ENCODE peak calls at places on chromosomes 4 and X, in four cellular contexts. R is CD8-positive, alpha-beta memory T cell; X is neural progenitor cell; M is islet precursor cell. O is an unnamed sample.

GRCh38 chrX:137427813-137428212 is 138.1 kb upstream of the ZIC3 start:
- DNase-seq in R (no peak), X (peak), M (no peak), O (no peak)

GRCh38 chr4:76016383-76016782 is 6.9 kb downstream of the CXCL10 start:
- DNase-seq in R (no peak), X (no peak), M (no peak), O (no peak)

GRCh38 chr4:13112030-13112429 is 372.1 kb downstream of the RAB28 start:
- DNase-seq in R (no peak), X (no peak), M (no peak), O (no peak)

GRCh38 chr4:46425775-46426400 is 36.0 kb upstream of the GABRA2 start:
- DNase-seq in R (no peak), X (no peak), M (no peak), O (no peak)

GRCh38 chrX:52346462-52347165 is 22.2 kb upstream of the XAGE2 start:
- DNase-seq in R (no peak), X (no peak), M (no peak), O (no peak)

GRCh38 chrX:150767045-150767395 is 73.8 kb downstream of the MTMR1 start:
- DNase-seq in R (no peak), X (no peak), M (no peak), O (no peak)

GRCh38 chr4:42360158-42360557 is 37.1 kb upstream of the SHISA3 start:
- DNase-seq in R (no peak), X (no peak), M (no peak), O (no peak)

GRCh38 chrX:55841962-55842752 is 124.6 kb downstream of the RRAGB start:
- DNase-seq in R (no peak), X (no peak), M (no peak), O (no peak)

GRCh38 chrX:132834109-132834508 is 124.3 kb downstream of the HS6ST2 start:
- DNase-seq in R (no peak), X (no peak), M (no peak), O (no peak)

GRCh38 chrX:132181364-132181763 is 37.9 kb downstream of the RAP2C start:
- DNase-seq in R (no peak), X (no peak), M (no peak), O (no peak)

GRCh38 chr4:85411386-85411785 is 63.6 kb upstream of the ARHGAP24 start:
- DNase-seq in R (no peak), X (no peak), M (no peak), O (no peak)

GRCh38 chrX:40966204-40966820 is 118.9 kb upstream of the USP9X start:
- DNase-seq in R (no peak), X (no peak), M (no peak), O (no peak)

GRCh38 chr4:15778742-15779231 is 659 bp downstream of the CD38 start:
- DNase-seq in R (peak), X (no peak), M (no peak), O (peak)

GRCh38 chrX:8890794-8891193 is 89.6 kb upstream of the FAM9A start:
- DNase-seq in R (no peak), X (no peak), M (no peak), O (no peak)

O was measured in effector memory CD8-positive, alpha-beta T cell.